ENCODE peak calls at places on chromosome 14, in six cellular contexts. One of them, this sample, is unnamed.

GRCh38 chr14:55803506-55804197 is 223.6 kb downstream of the KTN1 start:
- DNase-seq in CD4-positive, alpha-beta memory T cell: no peak
- DNase-seq in K562: no peak
- DNase-seq in CD4-positive, CD25-positive, alpha-beta regulatory T cell: no peak
- DNase-seq in tibial nerve: no peak
- DNase-seq in CMK: no peak
- DNase-seq in this sample: no peak

GRCh38 chr14:103408491-103409155 is 23.4 kb downstream of the MARK3 start:
- DNase-seq in tibial nerve: no peak
- DNase-seq in K562: no peak
- DNase-seq in CD4-positive, CD25-positive, alpha-beta regulatory T cell: no peak
- DNase-seq in CD4-positive, alpha-beta memory T cell: no peak
- DNase-seq in CMK: no peak
- DNase-seq in this sample: no peak

GRCh38 chr14:23361320-23361719 is 3.7 kb downstream of the EFS start:
- DNase-seq in K562: no peak
- DNase-seq in tibial nerve: no peak
- DNase-seq in CD4-positive, CD25-positive, alpha-beta regulatory T cell: no peak
- DNase-seq in CMK: no peak
- DNase-seq in CD4-positive, alpha-beta memory T cell: no peak
- DNase-seq in this sample: no peak

GRCh38 chr14:104385189-104386135 is 194.1 kb upstream of the C14orf180 start:
- DNase-seq in K562: no peak
- DNase-seq in tibial nerve: peak
- DNase-seq in CD4-positive, CD25-positive, alpha-beta regulatory T cell: no peak
- DNase-seq in CD4-positive, alpha-beta memory T cell: no peak
- DNase-seq in CMK: no peak
- DNase-seq in this sample: no peak

GRCh38 chr14:91872517-91873470 is 5.5 kb upstream of the TC2N start:
- DNase-seq in K562: no peak
- DNase-seq in CMK: no peak
- DNase-seq in CD4-positive, CD25-positive, alpha-beta regulatory T cell: peak
- DNase-seq in tibial nerve: peak
- DNase-seq in CD4-positive, alpha-beta memory T cell: peak
- DNase-seq in this sample: no peak

GRCh38 chr14:90818715-90819114 is 2.5 kb upstream of the TTC7B start:
- DNase-seq in CD4-positive, alpha-beta memory T cell: no peak
- DNase-seq in tibial nerve: no peak
- DNase-seq in CMK: no peak
- DNase-seq in CD4-positive, CD25-positive, alpha-beta regulatory T cell: no peak
- DNase-seq in K562: no peak
- DNase-seq in this sample: no peak

GRCh38 chr14:88321692-88322504 is 1.2 kb downstream of the KCNK10 start:
- DNase-seq in tibial nerve: no peak
- DNase-seq in CMK: no peak
- DNase-seq in CD4-positive, CD25-positive, alpha-beta regulatory T cell: no peak
- DNase-seq in K562: no peak
- DNase-seq in CD4-positive, alpha-beta memory T cell: no peak
- DNase-seq in this sample: no peak

GRCh38 chr14:88962356-88962755 is 137.9 kb downstream of the TTC8 start:
- DNase-seq in K562: no peak
- DNase-seq in CMK: no peak
- DNase-seq in CD4-positive, alpha-beta memory T cell: no peak
- DNase-seq in tibial nerve: no peak
- DNase-seq in CD4-positive, CD25-positive, alpha-beta regulatory T cell: no peak
- DNase-seq in this sample: no peak

GRCh38 chr14:26286806-26287205 is 311.0 kb downstream of the NOVA1 start:
- DNase-seq in tibial nerve: no peak
- DNase-seq in CD4-positive, alpha-beta memory T cell: no peak
- DNase-seq in CMK: no peak
- DNase-seq in K562: no peak
- DNase-seq in CD4-positive, CD25-positive, alpha-beta regulatory T cell: no peak
- DNase-seq in this sample: no peak

GRCh38 chr14:30005114-30005698 is 77.6 kb upstream of the PRKD1 start:
- DNase-seq in CMK: no peak
- DNase-seq in CD4-positive, CD25-positive, alpha-beta regulatory T cell: no peak
- DNase-seq in CD4-positive, alpha-beta memory T cell: no peak
- DNase-seq in K562: peak
- DNase-seq in tibial nerve: no peak
- DNase-seq in this sample: peak

GRCh38 chr14:104864267-104865068 is 600 bp upstream of the CEP170B start:
- DNase-seq in tibial nerve: no peak
- DNase-seq in CD4-positive, CD25-positive, alpha-beta regulatory T cell: no peak
- DNase-seq in K562: peak
- DNase-seq in CD4-positive, alpha-beta memory T cell: peak
- DNase-seq in CMK: no peak
- DNase-seq in this sample: no peak

GRCh38 chr14:60775296-60775695 is 40.7 kb downstream of the MNAT1 start:
- DNase-seq in CD4-positive, CD25-positive, alpha-beta regulatory T cell: no peak
- DNase-seq in CMK: no peak
- DNase-seq in CD4-positive, alpha-beta memory T cell: no peak
- DNase-seq in tibial nerve: no peak
- DNase-seq in K562: no peak
- DNase-seq in this sample: no peak

GRCh38 chr14:92848941-92849340 is 54.8 kb downstream of the GOLGA5 start:
- DNase-seq in tibial nerve: no peak
- DNase-seq in CD4-positive, alpha-beta memory T cell: no peak
- DNase-seq in CD4-positive, CD25-positive, alpha-beta regulatory T cell: no peak
- DNase-seq in CMK: no peak
- DNase-seq in K562: no peak
- DNase-seq in this sample: no peak

GRCh38 chr14:78519863-78520262 is 349.7 kb downstream of the NRXN3 start:
- DNase-seq in CMK: no peak
- DNase-seq in CD4-positive, CD25-positive, alpha-beta regulatory T cell: no peak
- DNase-seq in K562: peak
- DNase-seq in CD4-positive, alpha-beta memory T cell: no peak
- DNase-seq in tibial nerve: no peak
- DNase-seq in this sample: no peak

GRCh38 chr14:85991156-85991555 is 461.2 kb downstream of the FLRT2 start:
- DNase-seq in CD4-positive, alpha-beta memory T cell: no peak
- DNase-seq in tibial nerve: no peak
- DNase-seq in CMK: no peak
- DNase-seq in K562: no peak
- DNase-seq in CD4-positive, CD25-positive, alpha-beta regulatory T cell: no peak
- DNase-seq in this sample: no peak

GRCh38 chr14:33669111-33669510 is 281.8 kb downstream of the EGLN3 start:
- DNase-seq in CD4-positive, CD25-positive, alpha-beta regulatory T cell: no peak
- DNase-seq in CD4-positive, alpha-beta memory T cell: no peak
- DNase-seq in K562: no peak
- DNase-seq in tibial nerve: no peak
- DNase-seq in CMK: no peak
- DNase-seq in this sample: no peak

GRCh38 chr14:104773505-104774452 is 20.8 kb downstream of the SIVA1 start:
- DNase-seq in CD4-positive, CD25-positive, alpha-beta regulatory T cell: no peak
- DNase-seq in CD4-positive, alpha-beta memory T cell: no peak
- DNase-seq in CMK: no peak
- DNase-seq in tibial nerve: no peak
- DNase-seq in K562: no peak
- DNase-seq in this sample: no peak

GRCh38 chr14:94473666-94474410 is 2.2 kb downstream of the SERPINA9 start:
- DNase-seq in K562: no peak
- DNase-seq in CMK: no peak
- DNase-seq in CD4-positive, CD25-positive, alpha-beta regulatory T cell: no peak
- DNase-seq in CD4-positive, alpha-beta memory T cell: no peak
- DNase-seq in tibial nerve: no peak
- DNase-seq in this sample: no peak

GRCh38 chr14:55976219-55976618 is 142.0 kb upstream of the PELI2 start:
- DNase-seq in CD4-positive, alpha-beta memory T cell: no peak
- DNase-seq in CD4-positive, CD25-positive, alpha-beta regulatory T cell: no peak
- DNase-seq in K562: no peak
- DNase-seq in tibial nerve: no peak
- DNase-seq in CMK: no peak
- DNase-seq in this sample: no peak

GRCh38 chr14:68961781-68962584 is 17.1 kb downstream of the ACTN1 start:
- DNase-seq in CD4-positive, CD25-positive, alpha-beta regulatory T cell: no peak
- DNase-seq in CD4-positive, alpha-beta memory T cell: no peak
- DNase-seq in CMK: no peak
- DNase-seq in tibial nerve: no peak
- DNase-seq in K562: no peak
- DNase-seq in this sample: no peak

GRCh38 chr14:69535230-69535848 is 39.3 kb downstream of the CCDC177 start:
- DNase-seq in K562: peak
- DNase-seq in CMK: no peak
- DNase-seq in CD4-positive, alpha-beta memory T cell: no peak
- DNase-seq in tibial nerve: no peak
- DNase-seq in CD4-positive, CD25-positive, alpha-beta regulatory T cell: no peak
- DNase-seq in this sample: no peak

GRCh38 chr14:24098927-24099813 is 5.1 kb downstream of the PCK2 start:
- DNase-seq in tibial nerve: no peak
- DNase-seq in CD4-positive, CD25-positive, alpha-beta regulatory T cell: no peak
- DNase-seq in CD4-positive, alpha-beta memory T cell: no peak
- DNase-seq in K562: no peak
- DNase-seq in CMK: no peak
- DNase-seq in this sample: no peak